ENCODE peak calls at places on chromosomes 16 and 17, in ten cellular contexts. M is suprapubic skin, F is HL-60, T is stomach, Y is SK-N-SH, P is transverse colon, S is upper lobe of left lung, A is GM23338, C is breast epithelium, W is H1. H is an unnamed sample.

GRCh38 chr16:1042776-1043349 is 29.7 kb upstream of the SSTR5 start:
- DNase-seq in M (no peak), S (no peak), W (no peak), A (no peak), T (no peak), C (no peak), F (no peak), Y (no peak), P (no peak), H (no peak)

GRCh38 chr17:35135322-35135721 is 6.8 kb downstream of the NLE1 start:
- DNase-seq in C (no peak), P (no peak), T (no peak), W (no peak), Y (no peak), F (no peak), S (no peak), M (peak), A (no peak), H (no peak)

GRCh38 chr17:17904171-17905035 is 67.6 kb upstream of the SREBF1 start:
- DNase-seq in F (no peak), W (no peak), M (no peak), T (no peak), C (no peak), A (no peak), Y (no peak), P (no peak), S (no peak), H (peak)

GRCh38 chr17:36722121-36722902 is 120.9 kb downstream of the MRM1 start:
- DNase-seq in T (peak), C (no peak), A (peak), S (peak), P (peak), Y (no peak), F (peak), M (no peak), W (peak), H (peak)

GRCh38 chr17:57948169-57948554 is 7.0 kb downstream of the CUEDC1 start:
- DNase-seq in P (no peak), T (no peak), F (no peak), S (no peak), A (no peak), W (no peak), C (no peak), Y (no peak), M (no peak), H (no peak)

GRCh38 chr17:17724307-17724921 is 43.2 kb downstream of the RAI1 start:
- DNase-seq in P (no peak), Y (peak), F (no peak), A (peak), C (no peak), T (no peak), M (no peak), S (no peak), W (peak), H (peak)

GRCh38 chr16:85583491-85584181 is 29.5 kb upstream of the GSE1 start:
- DNase-seq in T (no peak), A (no peak), Y (peak), P (no peak), C (no peak), M (no peak), S (no peak), F (no peak), W (no peak), H (no peak)

GRCh38 chr16:17784073-17784472 is 313.3 kb upstream of the XYLT1 start:
- DNase-seq in A (peak), F (no peak), Y (no peak), P (no peak), W (no peak), S (no peak), M (no peak), C (no peak), T (no peak), H (no peak)

GRCh38 chr17:41551370-41551769 is 20.5 kb downstream of the KRT9 start:
- DNase-seq in C (no peak), Y (no peak), P (no peak), T (no peak), W (no peak), A (no peak), M (no peak), F (no peak), S (no peak), H (no peak)

GRCh38 chr17:66727634-66728570 is 107.0 kb upstream of the CACNG5 start:
- DNase-seq in C (no peak), M (no peak), Y (peak), A (peak), T (peak), S (peak), W (peak), F (peak), P (peak), H (peak)

GRCh38 chr16:11238272-11239202 is 17.5 kb downstream of the SOCS1 start:
- DNase-seq in M (no peak), A (peak), P (no peak), W (no peak), C (no peak), T (no peak), Y (no peak), S (no peak), F (no peak), H (no peak)

GRCh38 chr16:51538707-51539604 is 387.9 kb upstream of the SALL1 start:
- DNase-seq in T (no peak), M (no peak), C (no peak), S (no peak), P (no peak), F (no peak), W (no peak), A (no peak), Y (peak), H (no peak)

GRCh38 chr17:61862975-61863800 is at the start of gene BRIP1:
- DNase-seq in A (peak), S (peak), T (peak), F (peak), W (peak), C (peak), Y (peak), P (peak), M (peak), H (peak)

GRCh38 chr16:56593573-56594291 is 4.4 kb downstream of the MT3 start:
- DNase-seq in T (no peak), C (no peak), P (no peak), F (no peak), W (no peak), Y (no peak), A (no peak), M (no peak), S (no peak), H (no peak)

GRCh38 chr17:79930786-79931516 is 91.7 kb upstream of the CBX4 start:
- DNase-seq in S (no peak), P (no peak), C (no peak), A (peak), F (no peak), M (no peak), Y (no peak), W (no peak), T (no peak), H (no peak)

GRCh38 chr17:10114931-10115535 is 83.4 kb downstream of the GAS7 start:
- DNase-seq in W (no peak), T (peak), P (peak), S (peak), A (no peak), F (peak), Y (peak), C (peak), M (peak), H (peak)

GRCh38 chr16:15055141-15056053 is 477 bp downstream of the NTAN1 start:
- DNase-seq in Y (no peak), A (peak), M (peak), S (peak), W (peak), C (no peak), T (no peak), P (peak), F (peak), H (peak)

GRCh38 chr16:69417537-69418199 is 6.8 kb upstream of the CYB5B start:
- DNase-seq in S (no peak), W (no peak), Y (no peak), C (no peak), T (no peak), F (no peak), A (peak), P (no peak), M (no peak), H (no peak)

GRCh38 chr16:17829826-17830225 is 359.1 kb upstream of the XYLT1 start:
- DNase-seq in M (no peak), C (no peak), W (no peak), Y (no peak), S (no peak), A (no peak), P (no peak), T (no peak), F (no peak), H (no peak)

GRCh38 chr16:84407588-84408313 is 39.4 kb downstream of the ATP2C2 start:
- DNase-seq in T (no peak), S (no peak), A (no peak), Y (no peak), M (no peak), C (peak), F (no peak), W (no peak), P (no peak), H (no peak)

GRCh38 chr17:55930291-55930809 is 179.5 kb downstream of the PCTP start:
- DNase-seq in P (no peak), C (no peak), T (no peak), Y (no peak), A (no peak), W (no peak), F (no peak), M (no peak), S (no peak), H (no peak)

GRCh38 chr16:88810166-88810867 is 1.4 kb downstream of the APRT start:
- DNase-seq in Y (no peak), T (no peak), M (no peak), W (no peak), F (peak), C (no peak), A (no peak), P (no peak), S (no peak), H (no peak)

GRCh38 chr16:22225060-22225459 is 19.0 kb downstream of the EEF2K start:
- DNase-seq in Y (no peak), M (no peak), A (peak), T (no peak), C (no peak), S (no peak), P (no peak), F (no peak), W (no peak), H (no peak)

GRCh38 chr17:7833795-7834553 is at the start of gene KDM6B:
- DNase-seq in M (peak), T (peak), S (peak), F (peak), C (peak), Y (peak), A (peak), P (peak), W (peak), H (peak)

GRCh38 chr17:43550754-43551153 is 4.6 kb upstream of the ETV4 start:
- DNase-seq in P (no peak), M (no peak), S (no peak), Y (no peak), A (no peak), T (no peak), F (peak), W (no peak), C (no peak), H (no peak)

GRCh38 chr16:20385844-20386832 is 18.4 kb downstream of the PDILT start:
- DNase-seq in M (no peak), A (peak), C (peak), F (peak), T (peak), Y (peak), P (peak), S (peak), W (peak), H (peak)

GRCh38 chr17:77601054-77601979 is 357.2 kb upstream of the TNRC6C start:
- DNase-seq in Y (peak), W (no peak), T (peak), A (no peak), P (no peak), F (no peak), C (no peak), M (no peak), S (no peak), H (peak)

GRCh38 chr16:86244936-86245335 is 265.4 kb upstream of the FOXF1 start:
- DNase-seq in A (no peak), T (no peak), Y (no peak), P (no peak), M (no peak), W (peak), F (no peak), C (no peak), S (no peak), H (no peak)

GRCh38 chr17:350706-351435 is 1.7 kb downstream of the RPH3AL start:
- DNase-seq in S (peak), A (peak), Y (peak), W (no peak), T (peak), P (peak), M (no peak), C (no peak), F (no peak), H (peak)

GRCh38 chr17:76566613-76566943 is 19.1 kb downstream of the ST6GALNAC2 start:
- DNase-seq in Y (no peak), A (no peak), P (no peak), M (no peak), S (no peak), C (no peak), T (no peak), W (no peak), F (no peak), H (no peak)

GRCh38 chr17:40812639-40813038 is 9.8 kb downstream of the KRT10 start:
- DNase-seq in C (no peak), T (no peak), P (no peak), M (no peak), W (no peak), A (no peak), F (no peak), S (no peak), Y (no peak), H (no peak)

GRCh38 chr16:85541181-85541580 is 71.9 kb upstream of the GSE1 start:
- DNase-seq in W (no peak), M (no peak), C (no peak), S (no peak), P (no peak), T (no peak), F (no peak), A (no peak), Y (no peak), H (no peak)

GRCh38 chr16:11224894-11225676 is 30.9 kb downstream of the SOCS1 start:
- DNase-seq in S (no peak), W (no peak), M (no peak), Y (no peak), A (no peak), C (no peak), F (peak), P (peak), T (peak), H (peak)

GRCh38 chr16:51762081-51762995 is 611.3 kb upstream of the SALL1 start:
- DNase-seq in M (peak), W (peak), A (peak), C (peak), F (peak), T (peak), P (peak), Y (peak), S (peak), H (peak)

GRCh38 chr16:56534847-56535383 is 15.1 kb upstream of the BBS2 start:
- DNase-seq in W (no peak), A (no peak), C (no peak), M (no peak), S (no peak), Y (no peak), T (no peak), F (no peak), P (no peak), H (no peak)

DNA sequence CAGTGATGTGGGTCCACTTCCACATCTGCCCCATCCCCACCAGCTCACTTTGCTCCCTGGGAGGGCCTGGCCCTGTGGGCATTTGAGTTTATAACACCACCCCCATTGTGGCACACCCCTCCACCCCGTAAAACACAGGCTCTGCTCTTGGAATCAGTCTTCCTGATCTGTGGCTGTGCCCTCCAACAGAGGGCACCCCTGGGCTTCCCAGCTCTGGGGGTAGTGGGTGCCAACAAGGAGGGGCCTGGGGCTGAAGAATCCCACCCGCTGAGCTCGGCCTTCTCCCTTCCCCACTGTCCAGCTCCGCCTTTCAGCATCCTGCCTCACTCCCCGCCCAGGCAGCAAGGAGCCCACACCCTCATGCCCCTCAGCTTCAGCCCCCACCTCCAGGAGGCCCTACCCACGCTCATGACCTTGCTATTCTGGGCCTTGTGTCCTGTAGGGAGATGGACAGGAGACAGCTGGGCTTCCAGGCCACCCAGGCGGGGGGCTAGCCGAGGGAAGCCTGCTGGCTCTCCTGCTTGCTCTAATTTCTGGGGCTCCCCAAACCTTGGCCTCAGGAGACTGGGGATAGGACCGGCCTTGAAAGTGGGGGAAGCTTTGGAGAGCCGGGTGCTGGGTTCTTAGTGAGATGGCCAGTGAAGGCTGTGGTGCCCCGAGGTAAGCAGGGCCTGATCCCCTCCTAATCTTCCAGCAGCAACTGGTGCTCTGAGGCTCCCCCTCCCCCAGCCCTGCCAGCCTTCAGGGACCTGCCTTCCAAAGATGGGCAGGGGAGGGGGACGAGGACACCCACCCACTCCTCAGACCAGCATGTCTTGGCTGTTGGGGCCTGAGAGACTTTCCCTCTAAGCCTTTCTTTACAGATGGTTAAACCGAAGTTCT is 2.9 kb upstream of the ATP2A1 start:
- DNase-seq in T (no peak), C (no peak), P (no peak), M (no peak), Y (no peak), S (no peak), F (no peak), W (no peak), A (no peak), H (peak)
- TF ChIP-seq CTCF in T (no peak), C (no peak), P (no peak), M (no peak), Y (peak), S (no peak), F (no peak), W (no peak), A (peak), H (no peak)

DNA sequence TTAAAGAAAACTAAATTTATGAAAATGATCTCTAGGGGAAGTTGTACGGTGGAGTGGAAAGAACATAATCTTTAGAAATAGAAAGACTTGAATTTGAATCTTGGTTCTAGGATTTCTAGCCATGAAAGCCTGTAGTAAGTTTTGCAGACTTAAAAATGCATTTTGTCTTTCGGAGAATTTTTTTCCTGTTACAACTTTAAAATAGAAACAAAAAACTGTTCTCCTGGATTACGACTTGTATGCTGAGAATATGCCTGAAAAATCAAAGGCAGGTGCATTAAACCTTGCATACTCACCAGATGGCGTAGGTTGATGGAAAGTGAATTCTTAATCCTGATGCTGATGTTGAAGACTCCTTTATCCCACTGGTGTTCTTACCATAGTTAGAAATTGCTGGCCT is 7.5 kb upstream of the MPHOSPH6 start:
- DNase-seq in M (no peak), S (no peak), C (no peak), T (no peak), A (no peak), F (no peak), P (no peak), W (no peak), Y (no peak), H (no peak)
- TF ChIP-seq POLR2AphosphoS5 in M (no peak), S (no peak), C (no peak), T (no peak), A (no peak), F (no peak), P (no peak), W (no peak), Y (no peak), H (no peak)

DNA sequence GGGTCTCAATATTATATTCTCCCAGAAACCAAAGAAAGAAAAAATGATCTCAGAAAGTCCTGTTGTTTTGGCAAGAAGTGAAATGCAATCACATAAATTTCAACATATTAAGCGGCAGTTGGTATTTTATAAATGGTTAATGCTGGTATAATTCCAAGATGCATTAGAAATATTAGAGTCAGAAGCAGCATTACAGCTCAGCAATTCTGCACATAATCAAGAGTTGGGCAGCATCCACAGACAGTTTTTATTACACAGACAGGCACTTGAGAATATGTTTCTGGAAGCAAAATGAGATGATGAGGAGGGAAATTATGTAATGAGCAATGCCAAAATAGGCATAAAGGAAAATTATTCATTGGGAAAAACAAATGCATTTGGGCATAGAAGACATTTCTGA is 148.1 kb downstream of the KCNJ2 start:
- DNase-seq in A (no peak), M (no peak), W (no peak), Y (no peak), T (no peak), F (no peak), S (no peak), P (no peak), C (no peak), H (no peak)
- TF ChIP-seq CTCF in A (no peak), M (no peak), W (no peak), Y (no peak), T (no peak), F (no peak), S (no peak), P (no peak), C (no peak), H (no peak)

GRCh38 chr17:59618894-59619312 is 792 bp upstream of the CLTC start:
- DNase-seq in T (no peak), P (no peak), F (peak), Y (peak), W (no peak), A (peak), S (no peak), C (no peak), M (no peak), H (no peak)
- TF ChIP-seq POLR2AphosphoS5 in T (no peak), P (no peak), F (no peak), Y (peak), W (no peak), A (no peak), S (no peak), C (no peak), M (no peak), H (no peak)

H was measured in spleen.